ENCODE peak calls at places on chromosome 5, in six cellular contexts. One of them, this sample, is unnamed.

GRCh38 chr5:167485395-167485794 is 806.0 kb upstream of the WWC1 start:
- DNase-seq in stimulated activated CD8-positive, alpha-beta memory T cell treated with anti-CD3 and anti-CD28 coated beads, Interleukin-4, amount 100 ng/mL, for 4 hours: no peak
- DNase-seq in anterior cingulate cortex: no peak
- DNase-seq in A549: no peak
- DNase-seq in NCI-H774: no peak
- DNase-seq in M059J: peak
- DNase-seq in this sample: no peak

GRCh38 chr5:177416334-177416733 is 7.0 kb upstream of the F12 start:
- DNase-seq in stimulated activated CD8-positive, alpha-beta memory T cell treated with anti-CD3 and anti-CD28 coated beads, Interleukin-4, amount 100 ng/mL, for 4 hours: no peak
- DNase-seq in anterior cingulate cortex: no peak
- DNase-seq in NCI-H774: no peak
- DNase-seq in A549: peak
- DNase-seq in M059J: peak
- DNase-seq in this sample: no peak

GRCh38 chr5:159403906-159404641 is 73.8 kb upstream of the IL12B start:
- DNase-seq in A549: no peak
- DNase-seq in M059J: peak
- DNase-seq in stimulated activated CD8-positive, alpha-beta memory T cell treated with anti-CD3 and anti-CD28 coated beads, Interleukin-4, amount 100 ng/mL, for 4 hours: no peak
- DNase-seq in NCI-H774: no peak
- DNase-seq in anterior cingulate cortex: no peak
- DNase-seq in this sample: no peak

GRCh38 chr5:86155763-86156162 is 462.0 kb upstream of the COX7C start:
- DNase-seq in stimulated activated CD8-positive, alpha-beta memory T cell treated with anti-CD3 and anti-CD28 coated beads, Interleukin-4, amount 100 ng/mL, for 4 hours: no peak
- DNase-seq in NCI-H774: no peak
- DNase-seq in M059J: no peak
- DNase-seq in A549: no peak
- DNase-seq in anterior cingulate cortex: no peak
- DNase-seq in this sample: no peak

GRCh38 chr5:170522211-170523128 is 18.6 kb downstream of the KCNIP1 start:
- DNase-seq in stimulated activated CD8-positive, alpha-beta memory T cell treated with anti-CD3 and anti-CD28 coated beads, Interleukin-4, amount 100 ng/mL, for 4 hours: no peak
- DNase-seq in M059J: peak
- DNase-seq in A549: peak
- DNase-seq in anterior cingulate cortex: no peak
- DNase-seq in NCI-H774: no peak
- DNase-seq in this sample: no peak

GRCh38 chr5:73693573-73694061 is 67.6 kb downstream of the ARHGEF28 start:
- DNase-seq in M059J: peak
- DNase-seq in A549: peak
- DNase-seq in anterior cingulate cortex: no peak
- DNase-seq in stimulated activated CD8-positive, alpha-beta memory T cell treated with anti-CD3 and anti-CD28 coated beads, Interleukin-4, amount 100 ng/mL, for 4 hours: no peak
- DNase-seq in NCI-H774: no peak
- DNase-seq in this sample: no peak

GRCh38 chr5:99646011-99646647 is 717.3 kb upstream of the CHD1 start:
- DNase-seq in NCI-H774: no peak
- DNase-seq in M059J: no peak
- DNase-seq in anterior cingulate cortex: no peak
- DNase-seq in stimulated activated CD8-positive, alpha-beta memory T cell treated with anti-CD3 and anti-CD28 coated beads, Interleukin-4, amount 100 ng/mL, for 4 hours: no peak
- DNase-seq in A549: no peak
- DNase-seq in this sample: no peak

GRCh38 chr5:172529896-172530295 is 75.6 kb upstream of the SH3PXD2B start:
- DNase-seq in A549: no peak
- DNase-seq in anterior cingulate cortex: no peak
- DNase-seq in NCI-H774: no peak
- DNase-seq in stimulated activated CD8-positive, alpha-beta memory T cell treated with anti-CD3 and anti-CD28 coated beads, Interleukin-4, amount 100 ng/mL, for 4 hours: no peak
- DNase-seq in M059J: no peak
- DNase-seq in this sample: no peak

GRCh38 chr5:132180134-132180745 is 47.4 kb downstream of the P4HA2 start:
- DNase-seq in NCI-H774: peak
- DNase-seq in stimulated activated CD8-positive, alpha-beta memory T cell treated with anti-CD3 and anti-CD28 coated beads, Interleukin-4, amount 100 ng/mL, for 4 hours: no peak
- DNase-seq in anterior cingulate cortex: no peak
- DNase-seq in A549: peak
- DNase-seq in M059J: peak
- DNase-seq in this sample: no peak

GRCh38 chr5:3009605-3010004 is 258.1 kb upstream of the IRX2 start:
- DNase-seq in anterior cingulate cortex: no peak
- DNase-seq in A549: no peak
- DNase-seq in stimulated activated CD8-positive, alpha-beta memory T cell treated with anti-CD3 and anti-CD28 coated beads, Interleukin-4, amount 100 ng/mL, for 4 hours: no peak
- DNase-seq in M059J: no peak
- DNase-seq in NCI-H774: no peak
- DNase-seq in this sample: no peak

GRCh38 chr5:115415143-115415491 is 118.7 kb upstream of the CCDC112 start:
- DNase-seq in A549: peak
- DNase-seq in stimulated activated CD8-positive, alpha-beta memory T cell treated with anti-CD3 and anti-CD28 coated beads, Interleukin-4, amount 100 ng/mL, for 4 hours: no peak
- DNase-seq in NCI-H774: peak
- DNase-seq in anterior cingulate cortex: no peak
- DNase-seq in M059J: peak
- DNase-seq in this sample: no peak

GRCh38 chr5:156391139-156391538 is 64.2 kb downstream of the SGCD start:
- DNase-seq in M059J: no peak
- DNase-seq in NCI-H774: no peak
- DNase-seq in anterior cingulate cortex: no peak
- DNase-seq in A549: peak
- DNase-seq in stimulated activated CD8-positive, alpha-beta memory T cell treated with anti-CD3 and anti-CD28 coated beads, Interleukin-4, amount 100 ng/mL, for 4 hours: no peak
- DNase-seq in this sample: no peak

GRCh38 chr5:103111458-103111857 is 8.5 kb downstream of the GIN1 start:
- DNase-seq in M059J: no peak
- DNase-seq in stimulated activated CD8-positive, alpha-beta memory T cell treated with anti-CD3 and anti-CD28 coated beads, Interleukin-4, amount 100 ng/mL, for 4 hours: no peak
- DNase-seq in anterior cingulate cortex: no peak
- DNase-seq in A549: no peak
- DNase-seq in NCI-H774: no peak
- DNase-seq in this sample: no peak

GRCh38 chr5:1911773-1912235 is 29.1 kb upstream of the IRX4 start:
- DNase-seq in M059J: no peak
- DNase-seq in anterior cingulate cortex: no peak
- DNase-seq in A549: no peak
- DNase-seq in stimulated activated CD8-positive, alpha-beta memory T cell treated with anti-CD3 and anti-CD28 coated beads, Interleukin-4, amount 100 ng/mL, for 4 hours: no peak
- DNase-seq in NCI-H774: no peak
- DNase-seq in this sample: no peak

GRCh38 chr5:133497608-133498348 is 114.6 kb downstream of the FSTL4 start:
- DNase-seq in M059J: no peak
- DNase-seq in A549: no peak
- DNase-seq in stimulated activated CD8-positive, alpha-beta memory T cell treated with anti-CD3 and anti-CD28 coated beads, Interleukin-4, amount 100 ng/mL, for 4 hours: no peak
- DNase-seq in NCI-H774: no peak
- DNase-seq in anterior cingulate cortex: no peak
- DNase-seq in this sample: no peak

GRCh38 chr5:58965677-58966414 is 383.0 kb downstream of the RAB3C start:
- DNase-seq in M059J: no peak
- DNase-seq in A549: no peak
- DNase-seq in stimulated activated CD8-positive, alpha-beta memory T cell treated with anti-CD3 and anti-CD28 coated beads, Interleukin-4, amount 100 ng/mL, for 4 hours: no peak
- DNase-seq in NCI-H774: no peak
- DNase-seq in anterior cingulate cortex: no peak
- DNase-seq in this sample: no peak

GRCh38 chr5:158286827-158287226 is 427.9 kb upstream of the CLINT1 start:
- DNase-seq in A549: peak
- DNase-seq in M059J: no peak
- DNase-seq in NCI-H774: no peak
- DNase-seq in stimulated activated CD8-positive, alpha-beta memory T cell treated with anti-CD3 and anti-CD28 coated beads, Interleukin-4, amount 100 ng/mL, for 4 hours: no peak
- DNase-seq in anterior cingulate cortex: no peak
- DNase-seq in this sample: no peak

GRCh38 chr5:4734348-4734747 is 405.8 kb upstream of the ADAMTS16 start:
- DNase-seq in A549: no peak
- DNase-seq in anterior cingulate cortex: no peak
- DNase-seq in NCI-H774: no peak
- DNase-seq in M059J: no peak
- DNase-seq in stimulated activated CD8-positive, alpha-beta memory T cell treated with anti-CD3 and anti-CD28 coated beads, Interleukin-4, amount 100 ng/mL, for 4 hours: no peak
- DNase-seq in this sample: no peak

This sample was measured in activated naive CD4-positive, alpha-beta T cell treated with anti-CD3 and anti-CD28 coated beads, Interleukin-2, amount 50 U/mL, for 72 hours.